ENCODE peak calls at places on chromosome 16, in eight cellular contexts. One of them, this sample, is unnamed.

GRCh38 chr16:54526916-54527315 is 240.3 kb upstream of the IRX3 start:
- DNase-seq in fibroblast of lung: peak; percentile 25
- DNase-seq in ovary: no peak
- DNase-seq in GM23338: no peak
- DNase-seq in brain microvascular endothelial cell: peak; percentile 31
- DNase-seq in psoas muscle: no peak
- DNase-seq in cardiac muscle cell: no peak
- DNase-seq in caudate nucleus: no peak
- DNase-seq in this sample: no peak

GRCh38 chr16:66932076-66932475 is 2.1 kb downstream of the CIAO2B start:
- DNase-seq in cardiac muscle cell: no peak
- DNase-seq in brain microvascular endothelial cell: no peak
- DNase-seq in caudate nucleus: no peak
- DNase-seq in ovary: no peak
- DNase-seq in GM23338: no peak
- DNase-seq in fibroblast of lung: no peak
- DNase-seq in psoas muscle: no peak
- DNase-seq in this sample: no peak

GRCh38 chr16:89442990-89443726 is 47.2 kb downstream of the ANKRD11 start:
- DNase-seq in ovary: no peak
- DNase-seq in fibroblast of lung: peak; percentile 82
- DNase-seq in cardiac muscle cell: peak; percentile 70
- DNase-seq in GM23338: no peak
- DNase-seq in psoas muscle: peak; percentile 55
- DNase-seq in caudate nucleus: no peak
- DNase-seq in brain microvascular endothelial cell: peak; percentile 53
- DNase-seq in this sample: no peak

GRCh38 chr16:57946181-57946801 is 24.6 kb downstream of the CNGB1 start:
- DNase-seq in fibroblast of lung: no peak
- DNase-seq in GM23338: no peak
- DNase-seq in cardiac muscle cell: no peak
- DNase-seq in caudate nucleus: no peak
- DNase-seq in psoas muscle: no peak
- DNase-seq in ovary: no peak
- DNase-seq in brain microvascular endothelial cell: no peak
- DNase-seq in this sample: peak; percentile 21

GRCh38 chr16:57817680-57818079 is 15.4 kb upstream of the KIFC3 start:
- DNase-seq in caudate nucleus: no peak
- DNase-seq in cardiac muscle cell: no peak
- DNase-seq in psoas muscle: no peak
- DNase-seq in brain microvascular endothelial cell: no peak
- DNase-seq in GM23338: no peak
- DNase-seq in fibroblast of lung: no peak
- DNase-seq in ovary: no peak
- DNase-seq in this sample: no peak

GRCh38 chr16:29857133-29857760 is 5.8 kb downstream of the CDIPT start:
- DNase-seq in cardiac muscle cell: peak; percentile 72
- DNase-seq in psoas muscle: no peak
- DNase-seq in GM23338: no peak
- DNase-seq in caudate nucleus: no peak
- DNase-seq in ovary: no peak
- DNase-seq in brain microvascular endothelial cell: peak; percentile 33
- DNase-seq in fibroblast of lung: peak; percentile 73
- DNase-seq in this sample: no peak

GRCh38 chr16:85334718-85335583 is 222.7 kb upstream of the CIBAR2 start:
- DNase-seq in ovary: no peak
- DNase-seq in fibroblast of lung: peak; percentile 60
- DNase-seq in psoas muscle: no peak
- DNase-seq in caudate nucleus: no peak
- DNase-seq in GM23338: peak; percentile 86
- DNase-seq in cardiac muscle cell: peak; percentile 49
- DNase-seq in brain microvascular endothelial cell: no peak
- DNase-seq in this sample: no peak

GRCh38 chr16:48561960-48562393 is 48.0 kb downstream of the N4BP1 start:
- DNase-seq in cardiac muscle cell: peak; percentile 31
- DNase-seq in ovary: no peak
- DNase-seq in brain microvascular endothelial cell: peak; percentile 37
- DNase-seq in caudate nucleus: no peak
- DNase-seq in GM23338: no peak
- DNase-seq in fibroblast of lung: peak; percentile 68
- DNase-seq in psoas muscle: no peak
- DNase-seq in this sample: no peak

GRCh38 chr16:11698271-11698689 is 30.0 kb downstream of the SNN start:
- DNase-seq in cardiac muscle cell: no peak
- DNase-seq in ovary: no peak
- DNase-seq in fibroblast of lung: peak; percentile 28
- DNase-seq in brain microvascular endothelial cell: peak; percentile 42
- DNase-seq in psoas muscle: no peak
- DNase-seq in GM23338: no peak
- DNase-seq in caudate nucleus: no peak
- DNase-seq in this sample: no peak

GRCh38 chr16:19696312-19696711 is 21.7 kb downstream of the KNOP1 start:
- DNase-seq in psoas muscle: peak; percentile 74
- DNase-seq in cardiac muscle cell: peak; percentile 91
- DNase-seq in brain microvascular endothelial cell: peak; percentile 92
- DNase-seq in fibroblast of lung: peak; percentile 90
- DNase-seq in GM23338: no peak
- DNase-seq in caudate nucleus: peak; percentile 9
- DNase-seq in ovary: peak; percentile 83
- DNase-seq in this sample: peak; percentile 87

GRCh38 chr16:89013111-89013510 is 36.1 kb upstream of the CBFA2T3 start:
- DNase-seq in caudate nucleus: no peak
- DNase-seq in cardiac muscle cell: no peak
- DNase-seq in GM23338: no peak
- DNase-seq in psoas muscle: no peak
- DNase-seq in brain microvascular endothelial cell: no peak
- DNase-seq in ovary: no peak
- DNase-seq in fibroblast of lung: no peak
- DNase-seq in this sample: no peak

GRCh38 chr16:3655030-3655790 is 719 bp downstream of the DNASE1 start:
- DNase-seq in brain microvascular endothelial cell: no peak
- DNase-seq in caudate nucleus: no peak
- DNase-seq in fibroblast of lung: no peak
- DNase-seq in GM23338: no peak
- DNase-seq in psoas muscle: no peak
- DNase-seq in ovary: no peak
- DNase-seq in cardiac muscle cell: no peak
- DNase-seq in this sample: peak; percentile 38

GRCh38 chr16:87847785-87848675 is 21.3 kb downstream of the SLC7A5 start:
- DNase-seq in cardiac muscle cell: peak; percentile 31
- DNase-seq in brain microvascular endothelial cell: no peak
- DNase-seq in caudate nucleus: peak; percentile 78
- DNase-seq in fibroblast of lung: no peak
- DNase-seq in ovary: no peak
- DNase-seq in psoas muscle: no peak
- DNase-seq in GM23338: no peak
- DNase-seq in this sample: no peak

GRCh38 chr16:17412221-17412620 is 58.5 kb downstream of the XYLT1 start:
- DNase-seq in caudate nucleus: no peak
- DNase-seq in GM23338: peak; percentile 79
- DNase-seq in psoas muscle: no peak
- DNase-seq in brain microvascular endothelial cell: no peak
- DNase-seq in ovary: no peak
- DNase-seq in fibroblast of lung: peak; percentile 84
- DNase-seq in cardiac muscle cell: no peak
- DNase-seq in this sample: no peak

GRCh38 chr16:31225193-31225592 is 8.3 kb upstream of the PYDC1 start:
- DNase-seq in ovary: no peak
- DNase-seq in cardiac muscle cell: no peak
- DNase-seq in GM23338: no peak
- DNase-seq in psoas muscle: no peak
- DNase-seq in brain microvascular endothelial cell: no peak
- DNase-seq in fibroblast of lung: no peak
- DNase-seq in caudate nucleus: no peak
- DNase-seq in this sample: no peak

GRCh38 chr16:31223044-31223443 is 6.1 kb upstream of the PYDC1 start:
- DNase-seq in fibroblast of lung: no peak
- DNase-seq in cardiac muscle cell: no peak
- DNase-seq in ovary: no peak
- DNase-seq in GM23338: no peak
- DNase-seq in psoas muscle: no peak
- DNase-seq in brain microvascular endothelial cell: no peak
- DNase-seq in caudate nucleus: no peak
- DNase-seq in this sample: no peak

GRCh38 chr16:31221357-31222160 is 4.6 kb upstream of the PYDC1 start:
- DNase-seq in psoas muscle: no peak
- DNase-seq in GM23338: no peak
- DNase-seq in cardiac muscle cell: no peak
- DNase-seq in ovary: no peak
- DNase-seq in fibroblast of lung: no peak
- DNase-seq in caudate nucleus: no peak
- DNase-seq in brain microvascular endothelial cell: no peak
- DNase-seq in this sample: no peak

GRCh38 chr16:31228206-31228605 is 11.3 kb upstream of the PYDC1 start:
- DNase-seq in ovary: no peak
- DNase-seq in GM23338: no peak
- DNase-seq in cardiac muscle cell: no peak
- DNase-seq in brain microvascular endothelial cell: no peak
- DNase-seq in fibroblast of lung: no peak
- DNase-seq in caudate nucleus: no peak
- DNase-seq in psoas muscle: no peak
- DNase-seq in this sample: no peak

GRCh38 chr16:31224092-31224955 is 7.4 kb upstream of the PYDC1 start:
- DNase-seq in psoas muscle: no peak
- DNase-seq in GM23338: peak; percentile 43
- DNase-seq in cardiac muscle cell: no peak
- DNase-seq in fibroblast of lung: no peak
- DNase-seq in caudate nucleus: no peak
- DNase-seq in ovary: no peak
- DNase-seq in brain microvascular endothelial cell: no peak
- DNase-seq in this sample: peak; percentile 40
- H3K27ac ChIP-seq in psoas muscle: no peak overlapping the region
- H3K27ac ChIP-seq in GM23338: no peak overlapping the region
- H3K27ac ChIP-seq in cardiac muscle cell: no peak overlapping the region
- H3K27ac ChIP-seq in fibroblast of lung: no peak overlapping the region
- H3K27ac ChIP-seq in caudate nucleus: no peak overlapping the region
- H3K27ac ChIP-seq in ovary: no peak overlapping the region
- H3K27ac ChIP-seq in brain microvascular endothelial cell: no peak overlapping the region
- H3K27ac ChIP-seq in this sample: no peak overlapping the region

GRCh38 chr16:21069986-21070385 is 80.7 kb downstream of the DNAH3 start:
- DNase-seq in GM23338: no peak
- DNase-seq in cardiac muscle cell: no peak
- DNase-seq in ovary: no peak
- DNase-seq in brain microvascular endothelial cell: no peak
- DNase-seq in caudate nucleus: no peak
- DNase-seq in fibroblast of lung: no peak
- DNase-seq in psoas muscle: no peak
- DNase-seq in this sample: no peak
- H3K27ac ChIP-seq in GM23338: no peak overlapping the region
- H3K27ac ChIP-seq in cardiac muscle cell: no peak overlapping the region
- H3K27ac ChIP-seq in ovary: no peak overlapping the region
- H3K27ac ChIP-seq in brain microvascular endothelial cell: no peak overlapping the region
- H3K27ac ChIP-seq in caudate nucleus: no peak overlapping the region
- H3K27ac ChIP-seq in fibroblast of lung: no peak overlapping the region
- H3K27ac ChIP-seq in psoas muscle: no peak overlapping the region
- H3K27ac ChIP-seq in this sample: no peak overlapping the region

GRCh38 chr16:50696575-50697420 is 3.4 kb downstream of the NOD2 start:
- DNase-seq in GM23338: no peak
- DNase-seq in ovary: peak; percentile 51
- DNase-seq in cardiac muscle cell: peak; percentile 79
- DNase-seq in brain microvascular endothelial cell: peak; percentile 64
- DNase-seq in psoas muscle: peak; percentile 74
- DNase-seq in caudate nucleus: no peak
- DNase-seq in fibroblast of lung: peak; percentile 46
- DNase-seq in this sample: peak; percentile 89

GRCh38 chr16:50697421-50697715 is 4.0 kb downstream of the NOD2 start:
- DNase-seq in ovary: no peak
- DNase-seq in GM23338: no peak
- DNase-seq in cardiac muscle cell: no peak
- DNase-seq in psoas muscle: no peak
- DNase-seq in fibroblast of lung: no peak
- DNase-seq in caudate nucleus: no peak
- DNase-seq in brain microvascular endothelial cell: no peak
- DNase-seq in this sample: no peak

GRCh38 chr16:50694206-50694605 is 800 bp downstream of the NOD2 start:
- DNase-seq in brain microvascular endothelial cell: no peak
- DNase-seq in GM23338: no peak
- DNase-seq in caudate nucleus: no peak
- DNase-seq in cardiac muscle cell: no peak
- DNase-seq in fibroblast of lung: no peak
- DNase-seq in ovary: no peak
- DNase-seq in psoas muscle: no peak
- DNase-seq in this sample: no peak

GRCh38 chr16:50695017-50696000 is 1.9 kb downstream of the NOD2 start:
- DNase-seq in ovary: no peak
- DNase-seq in caudate nucleus: no peak
- DNase-seq in psoas muscle: no peak
- DNase-seq in brain microvascular endothelial cell: no peak
- DNase-seq in cardiac muscle cell: no peak
- DNase-seq in fibroblast of lung: no peak
- DNase-seq in GM23338: no peak
- DNase-seq in this sample: peak; percentile 77

GRCh38 chr16:50696126-50696525 is 2.7 kb downstream of the NOD2 start:
- DNase-seq in fibroblast of lung: no peak
- DNase-seq in cardiac muscle cell: no peak
- DNase-seq in GM23338: no peak
- DNase-seq in caudate nucleus: no peak
- DNase-seq in psoas muscle: no peak
- DNase-seq in ovary: no peak
- DNase-seq in brain microvascular endothelial cell: no peak
- DNase-seq in this sample: no peak
- H3K27ac ChIP-seq in fibroblast of lung: no peak overlapping the region
- H3K27ac ChIP-seq in cardiac muscle cell: no peak overlapping the region
- H3K27ac ChIP-seq in GM23338: no peak overlapping the region
- H3K27ac ChIP-seq in caudate nucleus: no peak overlapping the region
- H3K27ac ChIP-seq in psoas muscle: peak overlapping the region; percentile 67
- H3K27ac ChIP-seq in ovary: no peak overlapping the region
- H3K27ac ChIP-seq in brain microvascular endothelial cell: no peak overlapping the region
- H3K27ac ChIP-seq in this sample: no peak overlapping the region

GRCh38 chr16:10296956-10297340 is 88.9 kb upstream of the ATF7IP2 start:
- DNase-seq in fibroblast of lung: no peak
- DNase-seq in brain microvascular endothelial cell: no peak
- DNase-seq in caudate nucleus: no peak
- DNase-seq in cardiac muscle cell: no peak
- DNase-seq in ovary: no peak
- DNase-seq in GM23338: no peak
- DNase-seq in psoas muscle: no peak
- DNase-seq in this sample: no peak

GRCh38 chr16:10298416-10298815 is 87.4 kb upstream of the ATF7IP2 start:
- DNase-seq in caudate nucleus: no peak
- DNase-seq in ovary: no peak
- DNase-seq in brain microvascular endothelial cell: no peak
- DNase-seq in fibroblast of lung: no peak
- DNase-seq in psoas muscle: no peak
- DNase-seq in cardiac muscle cell: no peak
- DNase-seq in GM23338: no peak
- DNase-seq in this sample: no peak

DNA sequence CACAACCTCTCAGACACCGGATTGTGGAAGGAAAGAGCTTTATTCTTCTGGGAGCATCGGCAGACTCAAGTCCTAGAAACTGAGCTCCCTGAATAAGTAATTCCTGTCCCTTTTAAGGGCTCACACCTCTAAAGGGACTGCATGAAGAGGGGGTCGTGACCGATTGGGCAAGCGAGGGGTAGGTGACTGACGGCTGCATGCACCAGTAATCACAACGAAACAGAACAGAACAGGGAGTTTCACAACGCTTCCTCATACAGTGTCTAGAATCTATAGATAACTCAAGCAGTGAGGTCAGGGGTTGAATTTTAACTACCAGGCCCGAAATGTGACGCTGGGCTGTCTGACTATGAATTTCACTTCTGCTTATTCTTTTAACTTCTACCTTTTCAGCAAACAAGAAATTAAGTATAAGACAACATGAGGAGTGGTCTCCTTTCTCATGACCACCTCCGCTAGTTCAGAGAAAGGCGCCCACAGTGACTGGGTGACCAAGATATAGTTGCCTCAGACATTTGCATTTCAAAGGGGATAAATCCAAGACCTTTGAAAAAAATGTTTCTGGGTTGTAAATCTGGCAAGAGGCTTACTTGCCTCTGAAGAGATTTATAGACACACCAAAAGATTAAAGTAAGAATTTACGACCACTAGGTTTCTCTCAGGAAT is 88.4 kb upstream of the ATF7IP2 start:
- DNase-seq in psoas muscle: no peak
- DNase-seq in GM23338: no peak
- DNase-seq in brain microvascular endothelial cell: no peak
- DNase-seq in caudate nucleus: peak; percentile 13
- DNase-seq in ovary: no peak
- DNase-seq in cardiac muscle cell: no peak
- DNase-seq in fibroblast of lung: no peak
- DNase-seq in this sample: no peak
- H3K27ac ChIP-seq in psoas muscle: no peak overlapping the region
- H3K27ac ChIP-seq in GM23338: no peak overlapping the region
- H3K27ac ChIP-seq in brain microvascular endothelial cell: no peak overlapping the region
- H3K27ac ChIP-seq in caudate nucleus: peak overlapping the region; percentile 16
- H3K27ac ChIP-seq in ovary: no peak overlapping the region
- H3K27ac ChIP-seq in cardiac muscle cell: no peak overlapping the region
- H3K27ac ChIP-seq in fibroblast of lung: no peak overlapping the region
- H3K27ac ChIP-seq in this sample: no peak overlapping the region

This sample was measured in aorta.